ENCODE peak calls at places on chromosomes 11 and 22, in eight cellular contexts. Z is colonic mucosa, N is PC-9, Q is upper lobe of right lung, U is HCT116, E is Peyer's patch, B is neuronal stem cell, G is H9. X is an unnamed sample. For H3K27me3, the result is how much of the 10 kb centered on the place peaks cover.

GRCh38 chr11:43268161-43268560 is 43.6 kb upstream of the API5 start:
- DNase-seq in Z (no peak), N (no peak), Q (no peak), U (no peak), E (no peak), B (no peak), G (no peak), X (no peak)

GRCh38 chr11:25435197-25435596 is 896.7 kb upstream of the ANO3 start:
- DNase-seq in Z (no peak), N (no peak), Q (no peak), U (no peak), E (no peak), B (no peak), G (no peak), X (no peak)

GRCh38 chr11:46860218-46860617 is 14.1 kb upstream of the CKAP5 start:
- DNase-seq in Z (no peak), N (no peak), Q (no peak), U (no peak), E (no peak), B (no peak), G (no peak), X (no peak)

GRCh38 chr11:27254744-27255446 is 108.1 kb downstream of the CCDC34 start:
- DNase-seq in Z (no peak), N (no peak), Q (no peak), U (no peak), E (no peak), B (no peak), G (no peak), X (peak)

GRCh38 chr11:131674051-131674755 is 303.8 kb downstream of the NTM start:
- DNase-seq in Z (peak), N (peak), Q (peak), U (peak), E (peak), B (peak), G (peak), X (peak)

GRCh38 chr11:20112291-20113146 is 47.8 kb downstream of the DBX1 start:
- DNase-seq in Z (peak), N (peak), Q (peak), U (peak), E (peak), B (no peak), G (peak), X (peak)

GRCh38 chr11:64744544-64745218 is 739 bp upstream of the RASGRP2 start:
- DNase-seq in Z (no peak), N (no peak), Q (no peak), U (no peak), E (no peak), B (no peak), G (no peak), X (no peak)

GRCh38 chr11:23727821-23728220 is 769.0 kb upstream of the LUZP2 start:
- DNase-seq in Z (no peak), N (peak), Q (no peak), U (no peak), E (no peak), B (no peak), G (no peak), X (peak)

GRCh38 chr11:20000393-20001134 is 159.7 kb downstream of the DBX1 start:
- DNase-seq in Z (no peak), N (no peak), Q (no peak), U (no peak), E (peak), B (peak), G (peak), X (no peak)

GRCh38 chr11:62928011-62928410 is 6.8 kb upstream of the CHRM1 start:
- DNase-seq in Z (no peak), N (no peak), Q (no peak), U (no peak), E (no peak), B (no peak), G (peak), X (no peak)

GRCh38 chr11:35066029-35066428 is 72.9 kb upstream of the CD44 start:
- DNase-seq in Z (no peak), N (no peak), Q (no peak), U (no peak), E (no peak), B (no peak), G (no peak), X (no peak)

GRCh38 chr11:6724013-6724412 is 40.9 kb upstream of the MRPL17 start:
- DNase-seq in Z (no peak), N (no peak), Q (no peak), U (no peak), E (no peak), B (no peak), G (no peak), X (no peak)

GRCh38 chr11:94815705-94816344 is 47.7 kb downstream of the AMOTL1 start:
- DNase-seq in Z (no peak), N (no peak), Q (no peak), U (peak), E (no peak), B (peak), G (no peak), X (no peak)

GRCh38 chr11:70746351-70746750 is 348.0 kb downstream of the CTTN start:
- DNase-seq in Z (no peak), N (no peak), Q (no peak), U (no peak), E (no peak), B (no peak), G (no peak), X (no peak)

DNA sequence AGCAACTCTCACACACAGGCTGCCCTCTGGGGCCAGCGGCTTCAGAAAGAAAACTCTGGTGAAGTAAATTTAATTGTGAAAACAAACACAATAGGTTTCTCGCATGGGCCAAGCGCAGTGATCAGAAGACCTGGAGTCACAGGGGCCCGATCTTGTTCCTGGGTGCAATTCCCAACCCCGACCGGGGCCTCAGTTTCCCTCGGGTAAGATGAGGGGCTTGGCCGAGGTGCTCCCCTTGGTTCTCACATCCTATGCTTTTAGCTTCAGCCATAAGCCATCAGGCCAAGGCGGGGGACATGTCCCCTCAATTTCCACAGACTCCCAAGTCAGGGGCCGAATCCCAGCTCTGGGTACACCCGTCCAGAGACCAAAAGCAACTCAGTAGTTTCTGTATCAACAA is 11.5 kb downstream of the PHF21B start:
- DNase-seq in Z (no peak), N (no peak), Q (no peak), U (no peak), E (no peak), B (no peak), G (no peak), X (no peak)
- H3K27me3 ChIP-seq in Z (under half), N (half or more), Q (under half), U (under half), E (under half), B (under half), G (under half), X (under half)

GRCh38 chr22:50481045-50481439 is 301 bp upstream of the ADM2 start:
- DNase-seq in Z (no peak), N (no peak), Q (no peak), U (no peak), E (no peak), B (no peak), G (no peak), X (no peak)
- H3K27me3 ChIP-seq in Z (under half), N (under half), Q (under half), U (under half), E (under half), B (half or more), G (under half), X (under half)

GRCh38 chr11:119979716-119980115 is 158.2 kb downstream of the TRIM29 start:
- DNase-seq in Z (no peak), N (no peak), Q (no peak), U (no peak), E (peak), B (no peak), G (no peak), X (no peak)
- H3K27me3 ChIP-seq in Z (under half), N (half or more), Q (under half), U (under half), E (under half), B (under half), G (under half), X (under half)

GRCh38 chr11:115654792-115655191 is 150.6 kb upstream of the CADM1 start:
- DNase-seq in Z (no peak), N (no peak), Q (no peak), U (no peak), E (no peak), B (no peak), G (no peak), X (no peak)
- H3K27me3 ChIP-seq in Z (under half), N (half or more), Q (under half), U (under half), E (under half), B (under half), G (under half), X (under half)

DNA sequence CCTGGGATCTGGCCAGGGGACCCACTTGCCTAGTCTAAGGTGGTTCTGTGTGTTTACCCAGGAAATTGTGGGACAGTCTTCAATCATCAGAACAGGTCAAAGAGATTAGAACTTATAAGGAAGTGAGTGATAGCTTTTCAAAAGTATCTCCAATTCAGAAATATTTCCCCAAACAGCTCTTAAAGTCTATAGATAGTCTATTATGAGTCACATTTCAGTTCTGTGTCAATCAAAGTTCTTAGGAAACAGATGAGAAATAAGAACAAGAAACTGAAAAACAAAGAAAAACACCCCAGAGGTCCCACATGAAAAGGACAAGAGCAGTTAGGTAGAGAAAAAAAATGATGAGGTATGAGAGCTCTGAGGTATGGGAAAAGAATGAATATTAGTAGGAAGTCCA is 381.4 kb upstream of the MPPED2 start:
- DNase-seq in Z (no peak), N (no peak), Q (no peak), U (no peak), E (no peak), B (no peak), G (no peak), X (no peak)
- H3K27me3 ChIP-seq in Z (under half), N (under half), Q (under half), U (under half), E (under half), B (under half), G (under half), X (under half)

DNA sequence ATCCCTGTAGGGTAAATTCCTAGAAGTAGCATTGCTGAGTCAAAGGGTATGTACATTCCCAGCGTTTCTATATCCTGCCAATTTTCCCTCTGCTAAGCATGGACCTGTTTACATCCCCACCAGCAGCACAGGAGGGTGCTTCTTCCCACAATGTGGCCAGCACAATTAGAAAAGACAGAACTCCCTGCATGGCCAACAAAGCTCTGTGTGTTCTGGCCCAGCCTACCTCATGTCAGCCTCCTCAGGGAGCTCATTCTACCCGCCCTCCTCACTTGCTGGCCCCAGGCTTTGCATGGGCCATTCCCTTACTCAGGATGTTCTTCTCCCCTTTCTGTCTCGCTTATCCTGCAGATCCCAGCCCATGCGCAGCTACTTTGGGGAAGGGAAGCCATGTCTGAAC is 186.1 kb downstream of the DSCAML1 start:
- DNase-seq in Z (no peak), N (no peak), Q (no peak), U (no peak), E (no peak), B (no peak), G (no peak), X (peak)
- H3K27me3 ChIP-seq in Z (under half), N (half or more), Q (under half), U (half or more), E (under half), B (under half), G (under half), X (under half)

GRCh38 chr11:16615480-16615879 is 123.0 kb upstream of the C11orf58 start:
- DNase-seq in Z (no peak), N (no peak), Q (no peak), U (no peak), E (no peak), B (no peak), G (no peak), X (no peak)
- H3K27me3 ChIP-seq in Z (under half), N (under half), Q (half or more), U (under half), E (under half), B (half or more), G (under half), X (under half)

DNA sequence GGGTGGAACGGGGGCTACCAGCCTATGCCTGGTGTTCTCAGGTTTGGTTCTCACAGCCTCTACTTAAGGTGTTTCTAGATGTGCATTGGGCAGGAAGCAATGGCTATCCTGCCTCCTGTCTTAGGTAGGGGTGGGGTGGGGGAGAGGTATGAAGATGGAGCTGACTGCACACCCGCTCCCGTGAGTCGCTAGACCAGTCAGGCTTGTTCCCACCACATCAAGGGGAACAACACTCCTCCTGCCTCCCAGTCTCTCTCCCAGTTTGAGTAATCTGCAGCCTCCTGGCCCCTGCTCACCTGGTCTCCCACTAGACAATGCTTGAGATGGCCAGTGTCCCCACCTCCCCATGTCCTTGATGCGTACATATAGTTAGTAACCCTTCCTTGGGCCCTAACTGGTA is 79.3 kb upstream of the TENM4 start:
- DNase-seq in Z (no peak), N (no peak), Q (no peak), U (no peak), E (no peak), B (no peak), G (no peak), X (no peak)
- H3K27me3 ChIP-seq in Z (under half), N (under half), Q (under half), U (under half), E (under half), B (under half), G (under half), X (under half)

X was measured in fibroblast of lung.